ENCODE peak calls at places on chromosomes 12 and 14, in eight cellular contexts. P is transverse colon; V is uterus; L is tibial nerve; E is stimulated activated CD8-positive, alpha-beta memory T cell treated with anti-CD3 and anti-CD28 coated beads, Interleukin-15, amount 100 ng/mL, for 24 hours; S is stimulated activated CD4-positive, alpha-beta T cell treated with anti-CD3 and anti-CD28 coated beads, Interleukin-15, amount 100 ng/mL, for 1 hour; N is A172; Z is progenitor cell of endocrine pancreas. D is an unnamed sample.

GRCh38 chr12:16573652-16574077 is 32.3 kb downstream of the LMO3 start:
- DNase-seq in P (peak; percentile 11), V (peak; percentile 76), L (peak; percentile 29), E (no peak), S (no peak), N (no peak), Z (no peak), D (no peak)

GRCh38 chr12:25242981-25243764 is 7.6 kb downstream of the KRAS start:
- DNase-seq in P (peak; percentile 20), V (no peak), L (no peak), E (no peak), S (no peak), N (no peak), Z (no peak), D (no peak)

GRCh38 chr12:66409195-66409871 is 107.0 kb downstream of the HELB start:
- DNase-seq in P (no peak), V (no peak), L (no peak), E (no peak), S (no peak), N (peak; percentile 38), Z (no peak), D (no peak)

GRCh38 chr14:95382747-95383146 is 63.0 kb upstream of the CLMN start:
- DNase-seq in P (no peak), V (no peak), L (no peak), E (no peak), S (no peak), N (no peak), Z (no peak), D (no peak)

GRCh38 chr14:100241279-100241678 is 2.3 kb downstream of the YY1 start:
- DNase-seq in P (no peak), V (no peak), L (no peak), E (no peak), S (no peak), N (no peak), Z (no peak), D (no peak)

GRCh38 chr12:93803408-93803807 is 126.2 kb downstream of the CRADD start:
- DNase-seq in P (no peak), V (no peak), L (no peak), E (no peak), S (no peak), N (peak; percentile 51), Z (no peak), D (no peak)

GRCh38 chr14:72610096-72610830 is 283.6 kb downstream of the DPF3 start:
- DNase-seq in P (no peak), V (no peak), L (no peak), E (no peak), S (no peak), N (no peak), Z (no peak), D (no peak)

GRCh38 chr12:40002178-40003169 is 103.4 kb downstream of the SLC2A13 start:
- DNase-seq in P (no peak), V (no peak), L (no peak), E (no peak), S (no peak), N (no peak), Z (no peak), D (no peak)

GRCh38 chr12:19833775-19834501 is 394.6 kb downstream of the AEBP2 start:
- DNase-seq in P (no peak), V (no peak), L (no peak), E (no peak), S (no peak), N (peak; percentile 51), Z (no peak), D (no peak)

GRCh38 chr12:113208041-113208934 is 13.0 kb upstream of the TPCN1 start:
- DNase-seq in P (peak; percentile 67), V (no peak), L (no peak), E (no peak), S (peak; percentile 19), N (no peak), Z (no peak), D (no peak)

GRCh38 chr12:49098035-49098451 is 3.4 kb upstream of the DHH start:
- DNase-seq in P (peak; percentile 54), V (peak; percentile 55), L (no peak), E (peak; percentile 45), S (no peak), N (peak; percentile 28), Z (peak; percentile 39), D (no peak)

GRCh38 chr14:23066855-23067744 is 9.8 kb upstream of the CDH24 start:
- DNase-seq in P (no peak), V (no peak), L (no peak), E (no peak), S (no peak), N (no peak), Z (no peak), D (no peak)

GRCh38 chr14:95597784-95598204 is 62.9 kb downstream of the GLRX5 start:
- DNase-seq in P (no peak), V (no peak), L (no peak), E (no peak), S (no peak), N (no peak), Z (peak; percentile 40), D (no peak)

GRCh38 chr14:84162658-84163057 is 1367.3 kb upstream of the FLRT2 start:
- DNase-seq in P (no peak), V (no peak), L (no peak), E (no peak), S (no peak), N (no peak), Z (no peak), D (no peak)

GRCh38 chr12:6938353-6939186 is 5.0 kb upstream of the RNU7-1 start:
- DNase-seq in P (no peak), V (peak; percentile 54), L (no peak), E (no peak), S (no peak), N (no peak), Z (no peak), D (no peak)

GRCh38 chr12:59093090-59093489 is 172.8 kb upstream of the LRIG3 start:
- DNase-seq in P (no peak), V (no peak), L (no peak), E (no peak), S (no peak), N (no peak), Z (no peak), D (no peak)

GRCh38 chr12:66232258-66232657 is 43.2 kb downstream of the IRAK3 start:
- DNase-seq in P (peak; percentile 14), V (no peak), L (no peak), E (no peak), S (no peak), N (no peak), Z (no peak), D (no peak)

GRCh38 chr12:123398177-123398916 is 14.4 kb downstream of the KMT5A start:
- DNase-seq in P (peak; percentile 52), V (peak; percentile 31), L (peak; percentile 32), E (no peak), S (no peak), N (no peak), Z (no peak), D (peak; percentile 56)